ENCODE peak calls at places on chromosomes 3 and 15, in nine cellular contexts. One of them, this sample, is unnamed.

GRCh38 chr3:146078031-146078430 is 83.0 kb downstream of the PLOD2 start:
- DNase-seq in K562: no peak
- DNase-seq in hepatocyte: no peak
- DNase-seq in left lung: no peak
- DNase-seq in A549: no peak
- DNase-seq in cardiac fibroblast: peak
- DNase-seq in lower lobe of right lung: no peak
- DNase-seq in transverse colon: no peak
- DNase-seq in fibroblast of mammary gland: peak
- DNase-seq in this sample: no peak

GRCh38 chr3:17730318-17730967 is 12.0 kb downstream of the TBC1D5 start:
- DNase-seq in K562: no peak
- DNase-seq in hepatocyte: peak
- DNase-seq in left lung: no peak
- DNase-seq in A549: no peak
- DNase-seq in cardiac fibroblast: peak
- DNase-seq in lower lobe of right lung: no peak
- DNase-seq in transverse colon: peak
- DNase-seq in fibroblast of mammary gland: peak
- DNase-seq in this sample: peak

GRCh38 chr15:60585743-60586708 is 107.1 kb upstream of the ICE2 start:
- DNase-seq in K562: peak
- DNase-seq in hepatocyte: peak
- DNase-seq in left lung: no peak
- DNase-seq in A549: peak
- DNase-seq in cardiac fibroblast: peak
- DNase-seq in lower lobe of right lung: no peak
- DNase-seq in transverse colon: peak
- DNase-seq in fibroblast of mammary gland: peak
- DNase-seq in this sample: peak

GRCh38 chr15:78255421-78256043 is 8.8 kb upstream of the DNAJA4 start:
- DNase-seq in K562: no peak
- DNase-seq in hepatocyte: no peak
- DNase-seq in left lung: no peak
- DNase-seq in A549: no peak
- DNase-seq in cardiac fibroblast: no peak
- DNase-seq in lower lobe of right lung: no peak
- DNase-seq in transverse colon: no peak
- DNase-seq in fibroblast of mammary gland: no peak
- DNase-seq in this sample: no peak

GRCh38 chr3:12180218-12180617 is 21.5 kb upstream of the TIMP4 start:
- DNase-seq in K562: no peak
- DNase-seq in hepatocyte: no peak
- DNase-seq in left lung: peak
- DNase-seq in A549: peak
- DNase-seq in cardiac fibroblast: peak
- DNase-seq in lower lobe of right lung: peak
- DNase-seq in transverse colon: peak
- DNase-seq in fibroblast of mammary gland: peak
- DNase-seq in this sample: peak

GRCh38 chr3:186529204-186529999 is 14.8 kb downstream of the CRYGS start:
- DNase-seq in K562: no peak
- DNase-seq in hepatocyte: no peak
- DNase-seq in left lung: no peak
- DNase-seq in A549: no peak
- DNase-seq in cardiac fibroblast: no peak
- DNase-seq in lower lobe of right lung: no peak
- DNase-seq in transverse colon: no peak
- DNase-seq in fibroblast of mammary gland: no peak
- DNase-seq in this sample: no peak

GRCh38 chr3:126456766-126457388 is 18.8 kb downstream of the ZXDC start:
- DNase-seq in K562: no peak
- DNase-seq in hepatocyte: no peak
- DNase-seq in left lung: no peak
- DNase-seq in A549: no peak
- DNase-seq in cardiac fibroblast: no peak
- DNase-seq in lower lobe of right lung: peak
- DNase-seq in transverse colon: no peak
- DNase-seq in fibroblast of mammary gland: no peak
- DNase-seq in this sample: no peak

GRCh38 chr3:119588112-119588511 is 8.8 kb downstream of the ADPRH start:
- DNase-seq in K562: no peak
- DNase-seq in hepatocyte: no peak
- DNase-seq in left lung: no peak
- DNase-seq in A549: no peak
- DNase-seq in cardiac fibroblast: peak
- DNase-seq in lower lobe of right lung: peak
- DNase-seq in transverse colon: peak
- DNase-seq in fibroblast of mammary gland: no peak
- DNase-seq in this sample: no peak

GRCh38 chr3:179028408-179028807 is 43.2 kb downstream of the ZMAT3 start:
- DNase-seq in K562: no peak
- DNase-seq in hepatocyte: no peak
- DNase-seq in left lung: no peak
- DNase-seq in A549: no peak
- DNase-seq in cardiac fibroblast: no peak
- DNase-seq in lower lobe of right lung: no peak
- DNase-seq in transverse colon: no peak
- DNase-seq in fibroblast of mammary gland: no peak
- DNase-seq in this sample: no peak

GRCh38 chr3:194344012-194344411 is 7.1 kb downstream of the CPN2 start:
- DNase-seq in K562: peak
- DNase-seq in hepatocyte: peak
- DNase-seq in left lung: no peak
- DNase-seq in A549: peak
- DNase-seq in cardiac fibroblast: peak
- DNase-seq in lower lobe of right lung: peak
- DNase-seq in transverse colon: peak
- DNase-seq in fibroblast of mammary gland: peak
- DNase-seq in this sample: no peak

GRCh38 chr3:122679467-122680291 is 960 bp upstream of the PARP14 start:
- DNase-seq in K562: peak
- DNase-seq in hepatocyte: peak
- DNase-seq in left lung: no peak
- DNase-seq in A549: peak
- DNase-seq in cardiac fibroblast: peak
- DNase-seq in lower lobe of right lung: no peak
- DNase-seq in transverse colon: peak
- DNase-seq in fibroblast of mammary gland: peak
- DNase-seq in this sample: no peak

GRCh38 chr3:149368201-149368849 is 9.1 kb downstream of the TM4SF1 start:
- DNase-seq in K562: no peak
- DNase-seq in hepatocyte: no peak
- DNase-seq in left lung: no peak
- DNase-seq in A549: peak
- DNase-seq in cardiac fibroblast: peak
- DNase-seq in lower lobe of right lung: no peak
- DNase-seq in transverse colon: no peak
- DNase-seq in fibroblast of mammary gland: no peak
- DNase-seq in this sample: no peak

GRCh38 chr3:58994746-58995330 is 55.0 kb downstream of the CFAP20DC start:
- DNase-seq in K562: peak
- DNase-seq in hepatocyte: peak
- DNase-seq in left lung: no peak
- DNase-seq in A549: peak
- DNase-seq in cardiac fibroblast: peak
- DNase-seq in lower lobe of right lung: no peak
- DNase-seq in transverse colon: peak
- DNase-seq in fibroblast of mammary gland: peak
- DNase-seq in this sample: peak

GRCh38 chr15:57224664-57225063 is 151.6 kb upstream of the CGNL1 start:
- DNase-seq in K562: no peak
- DNase-seq in hepatocyte: no peak
- DNase-seq in left lung: no peak
- DNase-seq in A549: no peak
- DNase-seq in cardiac fibroblast: peak
- DNase-seq in lower lobe of right lung: no peak
- DNase-seq in transverse colon: no peak
- DNase-seq in fibroblast of mammary gland: peak
- DNase-seq in this sample: no peak

DNA sequence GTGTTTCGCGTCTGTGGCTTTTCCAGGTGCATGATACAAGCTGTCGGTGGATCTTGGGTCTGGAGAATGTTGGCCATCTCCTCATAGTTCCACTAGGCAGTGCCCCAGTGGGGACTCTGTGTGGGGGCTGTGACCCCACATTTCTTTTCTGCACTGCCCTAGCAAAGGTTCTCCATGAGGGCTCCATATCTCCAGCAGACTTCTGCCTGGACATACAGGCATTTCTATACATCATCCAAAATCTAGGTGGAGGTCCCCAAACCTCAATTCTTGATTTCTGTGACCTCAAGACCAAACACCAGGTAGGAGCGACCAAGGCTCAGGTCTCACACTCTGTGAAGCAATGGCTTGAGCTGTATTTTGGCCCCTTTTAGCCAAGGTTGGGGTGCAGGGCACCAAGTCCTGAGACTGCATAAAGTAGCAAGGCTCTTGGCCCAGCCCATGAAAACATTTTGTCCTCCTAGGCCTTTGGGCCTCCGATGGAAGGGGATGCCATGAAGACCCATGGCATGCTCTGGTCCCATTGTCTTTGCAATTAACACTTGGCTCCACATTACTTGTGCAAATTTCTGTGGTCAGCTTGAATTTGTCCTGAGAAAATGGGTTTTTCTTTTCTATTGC is 615.3 kb downstream of the ZBBX start:
- DNase-seq in K562: no peak
- DNase-seq in hepatocyte: no peak
- DNase-seq in left lung: no peak
- DNase-seq in A549: no peak
- DNase-seq in cardiac fibroblast: no peak
- DNase-seq in lower lobe of right lung: no peak
- DNase-seq in transverse colon: no peak
- DNase-seq in fibroblast of mammary gland: no peak
- DNase-seq in this sample: no peak
- H3K4me3 ChIP-seq in K562: no peak
- H3K4me3 ChIP-seq in hepatocyte: no peak
- H3K4me3 ChIP-seq in left lung: no peak
- H3K4me3 ChIP-seq in A549: no peak
- H3K4me3 ChIP-seq in cardiac fibroblast: no peak
- H3K4me3 ChIP-seq in lower lobe of right lung: no peak
- H3K4me3 ChIP-seq in transverse colon: no peak
- H3K4me3 ChIP-seq in fibroblast of mammary gland: no peak
- H3K4me3 ChIP-seq in this sample: no peak

GRCh38 chr3:62241279-62241678 is 132.1 kb downstream of the FEZF2 start:
- DNase-seq in K562: no peak
- DNase-seq in hepatocyte: no peak
- DNase-seq in left lung: no peak
- DNase-seq in A549: no peak
- DNase-seq in cardiac fibroblast: no peak
- DNase-seq in lower lobe of right lung: no peak
- DNase-seq in transverse colon: no peak
- DNase-seq in fibroblast of mammary gland: no peak
- DNase-seq in this sample: no peak

GRCh38 chr3:62238431-62238830 is 134.9 kb downstream of the FEZF2 start:
- DNase-seq in K562: no peak
- DNase-seq in hepatocyte: no peak
- DNase-seq in left lung: no peak
- DNase-seq in A549: no peak
- DNase-seq in cardiac fibroblast: no peak
- DNase-seq in lower lobe of right lung: no peak
- DNase-seq in transverse colon: no peak
- DNase-seq in fibroblast of mammary gland: no peak
- DNase-seq in this sample: no peak

GRCh38 chr3:62238003-62238402 is 135.3 kb downstream of the FEZF2 start:
- DNase-seq in K562: no peak
- DNase-seq in hepatocyte: no peak
- DNase-seq in left lung: no peak
- DNase-seq in A549: no peak
- DNase-seq in cardiac fibroblast: no peak
- DNase-seq in lower lobe of right lung: no peak
- DNase-seq in transverse colon: no peak
- DNase-seq in fibroblast of mammary gland: no peak
- DNase-seq in this sample: no peak

GRCh38 chr3:62233065-62233464 is 140.3 kb downstream of the FEZF2 start:
- DNase-seq in K562: no peak
- DNase-seq in hepatocyte: no peak
- DNase-seq in left lung: no peak
- DNase-seq in A549: peak
- DNase-seq in cardiac fibroblast: no peak
- DNase-seq in lower lobe of right lung: no peak
- DNase-seq in transverse colon: no peak
- DNase-seq in fibroblast of mammary gland: no peak
- DNase-seq in this sample: no peak

GRCh38 chr3:62237296-62237948 is 135.9 kb downstream of the FEZF2 start:
- DNase-seq in K562: no peak
- DNase-seq in hepatocyte: no peak
- DNase-seq in left lung: no peak
- DNase-seq in A549: no peak
- DNase-seq in cardiac fibroblast: no peak
- DNase-seq in lower lobe of right lung: no peak
- DNase-seq in transverse colon: no peak
- DNase-seq in fibroblast of mammary gland: no peak
- DNase-seq in this sample: no peak
- TF ChIP-seq CTCF in K562: no peak
- TF ChIP-seq CTCF in hepatocyte: no peak
- TF ChIP-seq CTCF in left lung: no peak
- TF ChIP-seq CTCF in A549: no peak
- TF ChIP-seq CTCF in cardiac fibroblast: no peak
- TF ChIP-seq CTCF in lower lobe of right lung: no peak
- TF ChIP-seq CTCF in transverse colon: no peak
- TF ChIP-seq CTCF in fibroblast of mammary gland: no peak
- TF ChIP-seq CTCF in this sample: no peak

DNA sequence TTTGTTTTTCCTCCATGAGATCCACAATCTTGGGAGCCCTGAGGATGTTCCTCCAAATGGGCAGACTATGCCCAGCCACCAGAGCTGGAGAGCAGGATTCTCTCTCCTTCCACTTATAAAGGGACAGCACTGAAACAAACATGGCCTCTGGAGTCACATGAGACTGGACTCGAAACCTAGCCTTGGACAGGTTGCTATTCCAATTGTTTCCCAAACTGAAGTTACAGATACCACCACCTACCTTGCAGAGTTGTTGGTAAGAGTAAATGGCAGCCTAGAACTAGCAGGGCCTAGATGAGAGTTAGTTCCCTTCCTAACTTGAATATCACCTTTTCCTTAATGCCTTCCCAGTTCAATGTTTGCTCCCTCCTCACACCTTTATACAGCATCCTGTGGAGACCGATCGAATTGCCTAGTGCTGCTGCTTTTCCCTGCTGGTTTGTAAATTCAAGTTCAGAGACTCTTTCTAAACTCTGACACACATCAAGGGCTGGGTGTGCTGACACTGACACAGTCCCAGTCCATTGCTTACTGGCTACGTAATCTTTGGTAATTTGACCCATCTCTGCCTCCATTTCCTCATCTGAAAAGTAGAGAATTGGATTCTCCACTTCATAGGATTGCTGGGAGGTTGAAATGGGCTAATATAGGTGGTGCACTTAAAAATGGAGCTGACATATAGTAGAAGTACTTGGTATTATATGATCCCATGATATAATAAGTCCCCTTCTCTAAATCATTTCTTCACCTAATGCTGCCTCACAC is 2.6 kb downstream of the IMP3 start:
- DNase-seq in K562: no peak
- DNase-seq in hepatocyte: no peak
- DNase-seq in left lung: no peak
- DNase-seq in A549: no peak
- DNase-seq in cardiac fibroblast: no peak
- DNase-seq in lower lobe of right lung: no peak
- DNase-seq in transverse colon: no peak
- DNase-seq in fibroblast of mammary gland: no peak
- DNase-seq in this sample: no peak
- H3K4me3 ChIP-seq in K562: peak
- H3K4me3 ChIP-seq in hepatocyte: no peak
- H3K4me3 ChIP-seq in left lung: no peak
- H3K4me3 ChIP-seq in A549: peak
- H3K4me3 ChIP-seq in cardiac fibroblast: no peak
- H3K4me3 ChIP-seq in lower lobe of right lung: peak
- H3K4me3 ChIP-seq in transverse colon: no peak
- H3K4me3 ChIP-seq in fibroblast of mammary gland: no peak
- H3K4me3 ChIP-seq in this sample: peak

GRCh38 chr15:71591057-71591456 is 219.3 kb upstream of the NR2E3 start:
- DNase-seq in K562: no peak
- DNase-seq in hepatocyte: no peak
- DNase-seq in left lung: no peak
- DNase-seq in A549: no peak
- DNase-seq in cardiac fibroblast: no peak
- DNase-seq in lower lobe of right lung: no peak
- DNase-seq in transverse colon: no peak
- DNase-seq in fibroblast of mammary gland: no peak
- DNase-seq in this sample: no peak
- TF ChIP-seq CTCF in K562: no peak
- TF ChIP-seq CTCF in hepatocyte: no peak
- TF ChIP-seq CTCF in left lung: no peak
- TF ChIP-seq CTCF in A549: no peak
- TF ChIP-seq CTCF in cardiac fibroblast: no peak
- TF ChIP-seq CTCF in lower lobe of right lung: no peak
- TF ChIP-seq CTCF in transverse colon: no peak
- TF ChIP-seq CTCF in fibroblast of mammary gland: peak
- TF ChIP-seq CTCF in this sample: no peak